ENCODE peak calls at places on chromosomes 3 and 15, in six cellular contexts. E is astrocyte of the spinal cord, Y is astrocyte, D is HCT116, O is esophagus squamous epithelium, B is MCF 10A. H is an unnamed sample.

GRCh38 chr3:183129243-183129642 is 29.9 kb upstream of the MCCC1 start:
- DNase-seq in O (no peak), B (no peak), Y (no peak), E (peak; percentile 16), D (peak; percentile 16), H (no peak)

GRCh38 chr15:52183562-52184173 is 7.5 kb downstream of the GNB5 start:
- DNase-seq in D (no peak), Y (no peak), O (no peak), B (peak; percentile 55), E (peak; percentile 37), H (peak; percentile 36)

GRCh38 chr15:86555939-86556725 is 476.5 kb downstream of the AGBL1 start:
- DNase-seq in Y (peak; percentile 23), D (no peak), O (no peak), E (peak; percentile 40), B (peak; percentile 58), H (no peak)

GRCh38 chr3:190435618-190436017 is 14.1 kb downstream of the TMEM207 start:
- DNase-seq in E (peak; percentile 27), D (no peak), O (no peak), B (no peak), Y (peak; percentile 66), H (no peak)

GRCh38 chr15:101024709-101025108 is 105.6 kb downstream of the LRRK1 start:
- DNase-seq in D (no peak), Y (no peak), O (no peak), B (no peak), E (no peak), H (no peak)

GRCh38 chr3:70805044-70805732 is 492.8 kb upstream of the MDFIC2 start:
- DNase-seq in Y (peak; percentile 39), D (no peak), B (peak; percentile 13), E (peak; percentile 51), O (no peak), H (no peak)

GRCh38 chr3:8519156-8519555 is 17.5 kb downstream of the LMCD1 start:
- DNase-seq in Y (peak; percentile 92), O (no peak), B (peak; percentile 14), D (no peak), E (peak; percentile 89), H (no peak)

GRCh38 chr3:157542711-157543485 is 39.7 kb upstream of the VEPH1 start:
- DNase-seq in O (no peak), B (peak; percentile 32), D (no peak), Y (peak; percentile 65), E (peak; percentile 63), H (peak; percentile 34)

GRCh38 chr15:55279746-55280351 is 9.8 kb downstream of the RAB27A start:
- DNase-seq in O (no peak), B (peak; percentile 87), D (peak; percentile 65), Y (peak; percentile 95), E (peak; percentile 89), H (no peak)

GRCh38 chr3:56302417-56302816 is 165.8 kb downstream of the ERC2 start:
- DNase-seq in B (peak; percentile 39), E (no peak), O (no peak), D (no peak), Y (no peak), H (no peak)

GRCh38 chr3:102141096-102141912 is 292.0 kb downstream of the NFKBIZ start:
- DNase-seq in Y (peak; percentile 17), B (no peak), O (no peak), E (no peak), D (no peak), H (no peak)

GRCh38 chr3:129238945-129239705 is 10.3 kb upstream of the COPG1 start:
- DNase-seq in B (peak; percentile 77), Y (no peak), D (no peak), E (no peak), O (no peak), H (no peak)

GRCh38 chr3:185517387-185517786 is 18.6 kb upstream of the TMEM41A start:
- DNase-seq in D (no peak), B (no peak), O (no peak), Y (no peak), E (no peak), H (no peak)

GRCh38 chr3:185521349-185522138 is 22.7 kb upstream of the TMEM41A start:
- DNase-seq in D (no peak), B (no peak), E (no peak), O (no peak), Y (no peak), H (no peak)

DNA sequence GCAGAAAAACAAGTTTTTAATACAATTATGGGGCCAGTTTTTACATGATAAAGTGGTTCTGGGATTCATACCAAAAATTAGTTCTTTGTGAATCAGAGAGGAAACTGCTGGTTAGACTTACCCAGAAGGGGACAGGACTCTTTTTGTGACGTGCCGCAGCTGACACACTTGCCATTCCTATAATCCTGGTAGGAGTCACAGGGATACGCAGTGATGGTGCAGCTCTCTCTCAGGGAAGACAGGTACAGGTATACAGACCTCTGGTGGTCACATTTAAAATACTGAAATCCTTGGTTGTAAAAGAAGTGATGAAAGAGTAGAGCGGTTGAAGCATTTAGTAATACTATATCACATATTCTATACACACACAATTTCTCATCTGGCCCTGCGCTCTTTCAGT is 20.2 kb upstream of the TMEM41A start:
- DNase-seq in E (no peak), O (no peak), Y (no peak), B (no peak), D (no peak), H (no peak)
- TF ChIP-seq CTCF in E (no peak), O (no peak), Y (no peak), B (no peak), D (peak; percentile 19), H (no peak)

GRCh38 chr3:23676093-23676492 is 129.7 kb upstream of the UBE2E1 start:
- DNase-seq in E (no peak), B (no peak), O (no peak), D (no peak), Y (peak; percentile 8), H (no peak)
- TF ChIP-seq CTCF in E (no peak), B (no peak), O (no peak), D (no peak), Y (no peak), H (no peak)

DNA sequence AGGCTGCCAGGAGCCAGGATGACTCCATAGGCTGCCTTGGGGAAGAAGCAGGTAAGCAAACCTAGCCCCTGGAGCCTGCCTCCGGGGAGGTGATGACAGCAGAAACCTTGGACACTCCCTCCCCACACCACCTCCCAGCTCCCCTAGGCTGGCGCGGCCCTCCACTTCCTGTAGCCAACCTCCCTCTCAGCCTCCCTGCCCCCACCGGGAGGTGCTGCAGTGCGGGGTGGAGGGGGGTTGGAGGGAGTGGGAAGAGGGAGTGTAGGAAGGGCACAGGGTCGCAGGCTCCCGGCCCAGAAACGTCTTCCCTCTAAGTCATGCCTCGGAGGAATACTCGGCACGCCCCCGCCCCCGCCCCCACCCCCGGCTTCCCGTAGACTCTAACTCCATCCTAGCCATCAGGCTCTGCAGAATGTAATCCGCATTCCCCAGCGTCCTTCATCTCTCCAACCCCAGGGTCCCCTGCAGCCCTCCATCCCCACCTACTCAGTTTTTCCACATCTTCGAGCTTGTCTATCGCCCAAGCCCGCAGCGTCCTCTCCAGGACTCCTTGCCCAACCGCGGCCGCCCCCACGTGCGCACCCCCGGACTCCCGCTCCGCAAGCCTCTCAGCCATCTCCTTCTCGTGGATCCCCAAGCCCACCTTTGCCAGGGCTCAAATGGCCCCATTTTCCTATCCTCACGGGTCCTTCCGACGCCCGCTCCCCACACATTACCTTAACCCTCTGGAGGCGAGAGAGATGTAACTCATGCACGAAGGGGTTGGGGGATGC is 539 bp downstream of the LPCAT4 start:
- DNase-seq in O (no peak), E (peak; percentile 39), B (peak; percentile 60), D (no peak), Y (peak; percentile 27), H (peak; percentile 44)
- TF ChIP-seq CTCF in O (no peak), E (no peak), B (no peak), D (no peak), Y (no peak), H (no peak)

GRCh38 chr15:62125763-62126162 is 39.3 kb downstream of the C2CD4B start:
- DNase-seq in O (no peak), Y (no peak), D (peak; percentile 38), B (peak; percentile 60), E (no peak), H (no peak)
- TF ChIP-seq CTCF in O (no peak), Y (peak; percentile 14), D (peak; percentile 61), B (no peak), E (peak; percentile 56), H (peak; percentile 39)

DNA sequence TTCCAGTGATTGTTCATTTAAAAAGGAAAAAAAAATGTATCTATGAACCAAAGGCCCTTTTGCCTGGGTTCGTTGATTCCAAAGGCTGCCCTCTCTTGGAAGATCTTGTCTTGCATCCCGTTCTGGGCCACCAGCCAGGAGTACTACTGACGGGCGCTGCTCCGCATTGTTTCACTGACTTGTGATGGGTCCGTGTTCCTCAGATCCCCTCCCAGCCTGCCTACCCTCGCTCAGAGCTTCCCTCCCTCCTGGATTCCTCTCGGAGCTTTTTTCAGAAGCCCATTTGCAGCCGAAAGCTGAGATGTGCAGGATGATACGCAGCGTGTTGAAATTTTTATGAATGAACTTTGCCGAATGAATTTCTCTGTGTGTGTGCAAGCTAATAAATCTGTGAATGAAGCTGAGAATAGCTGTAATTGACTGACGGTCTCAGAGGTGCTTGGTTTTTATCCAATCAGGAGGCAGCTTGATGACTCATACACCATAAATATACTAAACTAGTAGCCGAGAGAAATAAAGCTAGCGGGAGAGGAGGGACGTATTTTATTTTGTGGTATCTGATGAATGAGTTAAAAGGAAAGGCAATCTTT is at the start of gene SHC4:
- DNase-seq in D (no peak), Y (peak; percentile 73), O (no peak), E (peak; percentile 87), B (peak; percentile 81), H (peak; percentile 54)
- TF ChIP-seq CTCF in D (peak; percentile 20), Y (peak; percentile 23), O (no peak), E (peak; percentile 42), B (peak; percentile 31), H (peak; percentile 38)

DNA sequence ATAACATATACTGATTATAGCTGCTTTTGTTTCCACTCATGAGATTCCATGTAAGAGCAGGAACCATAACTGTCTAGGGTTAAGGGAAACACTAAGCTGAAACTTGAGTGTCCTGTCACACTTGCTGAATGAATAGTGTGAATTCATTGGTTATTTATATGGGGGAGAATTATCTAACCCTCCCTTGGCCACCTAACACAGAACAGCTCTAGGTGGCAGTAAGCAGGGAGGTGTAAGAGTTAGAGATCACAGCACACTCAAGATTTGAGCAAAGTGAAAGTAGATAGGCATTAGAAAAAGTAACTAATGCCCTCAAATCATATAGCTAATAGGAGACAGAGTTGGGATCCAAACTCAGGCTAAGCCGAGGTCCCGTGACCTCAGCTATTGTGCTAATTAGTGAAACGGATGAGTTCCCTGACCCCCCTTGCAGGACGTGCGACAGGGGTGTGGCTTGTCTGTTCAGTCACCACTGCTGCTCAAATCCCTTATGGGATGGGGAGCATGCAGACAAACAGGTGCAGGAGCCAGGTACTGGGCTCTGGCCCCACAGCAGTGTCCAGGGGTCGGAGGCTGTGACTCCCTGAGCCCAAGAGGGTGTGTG is 27.7 kb upstream of the ANO10 start:
- DNase-seq in O (no peak), Y (no peak), D (no peak), E (no peak), B (no peak), H (no peak)
- TF ChIP-seq CTCF in O (no peak), Y (no peak), D (no peak), E (no peak), B (no peak), H (no peak)